ENCODE peak calls at places on chromosomes 5 and 9, in ten cellular contexts. One of them, this sample, is unnamed.

GRCh38 chr9:112037281-112038016 is 137.6 kb downstream of the SUSD1 start:
- DNase-seq in fibroblast of lung: peak
- DNase-seq in heart right ventricle: no peak
- DNase-seq in AG04450: peak
- DNase-seq in CD4-positive, alpha-beta T cell: peak
- DNase-seq in uterus: no peak
- DNase-seq in fibroblast of pulmonary artery: peak
- DNase-seq in HL-60: peak
- DNase-seq in GM12865: peak
- DNase-seq in astrocyte of the cerebellum: no peak
- DNase-seq in this sample: no peak

GRCh38 chr9:123586140-123586735 is 230.2 kb downstream of the CRB2 start:
- DNase-seq in fibroblast of lung: no peak
- DNase-seq in heart right ventricle: no peak
- DNase-seq in AG04450: no peak
- DNase-seq in CD4-positive, alpha-beta T cell: no peak
- DNase-seq in uterus: no peak
- DNase-seq in fibroblast of pulmonary artery: no peak
- DNase-seq in HL-60: no peak
- DNase-seq in GM12865: no peak
- DNase-seq in astrocyte of the cerebellum: no peak
- DNase-seq in this sample: no peak

GRCh38 chr9:18390393-18390792 is 83.6 kb upstream of the ADAMTSL1 start:
- DNase-seq in fibroblast of lung: no peak
- DNase-seq in heart right ventricle: no peak
- DNase-seq in AG04450: peak
- DNase-seq in CD4-positive, alpha-beta T cell: no peak
- DNase-seq in uterus: no peak
- DNase-seq in fibroblast of pulmonary artery: peak
- DNase-seq in HL-60: no peak
- DNase-seq in GM12865: no peak
- DNase-seq in astrocyte of the cerebellum: peak
- DNase-seq in this sample: no peak

GRCh38 chr5:23112237-23112636 is 259.1 kb upstream of the CDH12 start:
- DNase-seq in fibroblast of lung: no peak
- DNase-seq in heart right ventricle: no peak
- DNase-seq in AG04450: no peak
- DNase-seq in CD4-positive, alpha-beta T cell: no peak
- DNase-seq in uterus: no peak
- DNase-seq in fibroblast of pulmonary artery: no peak
- DNase-seq in HL-60: no peak
- DNase-seq in GM12865: no peak
- DNase-seq in astrocyte of the cerebellum: no peak
- DNase-seq in this sample: no peak

GRCh38 chr5:72558383-72558782 is 51.2 kb upstream of the ZNF366 start:
- DNase-seq in fibroblast of lung: no peak
- DNase-seq in heart right ventricle: no peak
- DNase-seq in AG04450: no peak
- DNase-seq in CD4-positive, alpha-beta T cell: no peak
- DNase-seq in uterus: no peak
- DNase-seq in fibroblast of pulmonary artery: peak
- DNase-seq in HL-60: no peak
- DNase-seq in GM12865: no peak
- DNase-seq in astrocyte of the cerebellum: no peak
- DNase-seq in this sample: no peak

GRCh38 chr5:127186657-127187056 is 103.9 kb upstream of the MEGF10 start:
- DNase-seq in fibroblast of lung: peak
- DNase-seq in heart right ventricle: no peak
- DNase-seq in AG04450: no peak
- DNase-seq in CD4-positive, alpha-beta T cell: no peak
- DNase-seq in uterus: no peak
- DNase-seq in fibroblast of pulmonary artery: no peak
- DNase-seq in HL-60: no peak
- DNase-seq in GM12865: no peak
- DNase-seq in astrocyte of the cerebellum: no peak
- DNase-seq in this sample: no peak

GRCh38 chr5:12730354-12730753 is 826.1 kb upstream of the CTNND2 start:
- DNase-seq in fibroblast of lung: no peak
- DNase-seq in heart right ventricle: no peak
- DNase-seq in AG04450: no peak
- DNase-seq in CD4-positive, alpha-beta T cell: no peak
- DNase-seq in uterus: no peak
- DNase-seq in fibroblast of pulmonary artery: no peak
- DNase-seq in HL-60: no peak
- DNase-seq in GM12865: no peak
- DNase-seq in astrocyte of the cerebellum: no peak
- DNase-seq in this sample: no peak

GRCh38 chr5:37495210-37495609 is 116.1 kb downstream of the WDR70 start:
- DNase-seq in fibroblast of lung: peak
- DNase-seq in heart right ventricle: no peak
- DNase-seq in AG04450: no peak
- DNase-seq in CD4-positive, alpha-beta T cell: no peak
- DNase-seq in uterus: no peak
- DNase-seq in fibroblast of pulmonary artery: peak
- DNase-seq in HL-60: no peak
- DNase-seq in GM12865: no peak
- DNase-seq in astrocyte of the cerebellum: no peak
- DNase-seq in this sample: no peak

GRCh38 chr5:43702815-43703214 is 99.8 kb downstream of the NNT start:
- DNase-seq in fibroblast of lung: peak
- DNase-seq in heart right ventricle: no peak
- DNase-seq in AG04450: no peak
- DNase-seq in CD4-positive, alpha-beta T cell: no peak
- DNase-seq in uterus: no peak
- DNase-seq in fibroblast of pulmonary artery: peak
- DNase-seq in HL-60: no peak
- DNase-seq in GM12865: no peak
- DNase-seq in astrocyte of the cerebellum: peak
- DNase-seq in this sample: no peak

GRCh38 chr9:19162026-19162366 is 34.7 kb upstream of the PLIN2 start:
- DNase-seq in fibroblast of lung: no peak
- DNase-seq in heart right ventricle: no peak
- DNase-seq in AG04450: no peak
- DNase-seq in CD4-positive, alpha-beta T cell: no peak
- DNase-seq in uterus: no peak
- DNase-seq in fibroblast of pulmonary artery: no peak
- DNase-seq in HL-60: no peak
- DNase-seq in GM12865: no peak
- DNase-seq in astrocyte of the cerebellum: no peak
- DNase-seq in this sample: no peak

GRCh38 chr5:135457424-135458071 is 5.4 kb upstream of the TIFAB start:
- DNase-seq in fibroblast of lung: peak
- DNase-seq in heart right ventricle: peak
- DNase-seq in AG04450: no peak
- DNase-seq in CD4-positive, alpha-beta T cell: peak
- DNase-seq in uterus: peak
- DNase-seq in fibroblast of pulmonary artery: peak
- DNase-seq in HL-60: no peak
- DNase-seq in GM12865: peak
- DNase-seq in astrocyte of the cerebellum: no peak
- DNase-seq in this sample: peak

DNA sequence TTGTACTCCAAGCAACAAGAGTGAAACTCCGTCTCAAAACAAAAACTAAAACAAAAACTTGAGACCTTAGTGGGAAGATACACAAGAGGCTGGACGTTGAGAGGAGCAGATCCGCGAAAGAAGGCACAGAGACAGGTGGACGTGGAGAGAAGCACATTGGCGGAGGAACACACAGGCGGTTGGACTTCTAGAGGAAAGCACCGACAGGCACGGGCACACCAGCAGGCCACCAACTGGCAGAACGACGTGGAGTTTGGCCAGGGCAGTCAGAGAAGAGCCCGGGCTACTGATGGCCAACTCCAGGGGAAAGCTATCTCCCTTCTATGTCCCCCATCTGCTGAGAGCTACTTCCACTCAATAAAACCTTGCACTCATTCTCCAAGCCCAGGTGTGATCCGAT is 482.7 kb downstream of the GABRG2 start:
- DNase-seq in fibroblast of lung: no peak
- DNase-seq in heart right ventricle: no peak
- DNase-seq in AG04450: no peak
- DNase-seq in CD4-positive, alpha-beta T cell: no peak
- DNase-seq in uterus: no peak
- DNase-seq in fibroblast of pulmonary artery: no peak
- DNase-seq in HL-60: no peak
- DNase-seq in GM12865: no peak
- DNase-seq in astrocyte of the cerebellum: no peak
- DNase-seq in this sample: no peak
- TF ChIP-seq CTCF in fibroblast of lung: no peak
- TF ChIP-seq CTCF in heart right ventricle: no peak
- TF ChIP-seq CTCF in AG04450: no peak
- TF ChIP-seq CTCF in CD4-positive, alpha-beta T cell: no peak
- TF ChIP-seq CTCF in uterus: no peak
- TF ChIP-seq CTCF in fibroblast of pulmonary artery: no peak
- TF ChIP-seq CTCF in HL-60: no peak
- TF ChIP-seq CTCF in GM12865: no peak
- TF ChIP-seq CTCF in astrocyte of the cerebellum: no peak
- TF ChIP-seq CTCF in this sample: no peak

DNA sequence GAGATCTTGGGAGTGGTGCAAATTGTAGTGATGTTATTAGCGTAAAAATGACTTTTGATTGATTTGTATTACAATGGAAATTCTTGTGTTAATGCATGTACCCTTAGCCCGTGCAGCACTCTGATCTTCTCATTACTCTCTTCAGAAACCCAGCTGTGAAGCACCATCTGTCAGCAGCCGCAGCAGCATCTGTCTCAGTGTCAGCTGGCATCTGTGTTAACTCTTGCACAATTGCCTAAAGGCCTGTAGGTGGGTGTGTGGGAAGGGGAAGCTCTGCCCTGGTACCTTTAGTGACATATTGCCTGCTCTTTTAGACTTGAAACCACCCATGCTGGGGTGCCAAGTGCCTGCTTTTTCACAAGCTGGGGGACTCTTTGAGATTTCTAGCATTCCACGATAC is 101.3 kb downstream of the FBXL7 start:
- DNase-seq in fibroblast of lung: peak
- DNase-seq in heart right ventricle: no peak
- DNase-seq in AG04450: no peak
- DNase-seq in CD4-positive, alpha-beta T cell: no peak
- DNase-seq in uterus: no peak
- DNase-seq in fibroblast of pulmonary artery: no peak
- DNase-seq in HL-60: no peak
- DNase-seq in GM12865: no peak
- DNase-seq in astrocyte of the cerebellum: no peak
- DNase-seq in this sample: no peak
- TF ChIP-seq CTCF in fibroblast of lung: no peak
- TF ChIP-seq CTCF in heart right ventricle: no peak
- TF ChIP-seq CTCF in AG04450: no peak
- TF ChIP-seq CTCF in CD4-positive, alpha-beta T cell: no peak
- TF ChIP-seq CTCF in uterus: no peak
- TF ChIP-seq CTCF in fibroblast of pulmonary artery: no peak
- TF ChIP-seq CTCF in HL-60: no peak
- TF ChIP-seq CTCF in GM12865: no peak
- TF ChIP-seq CTCF in astrocyte of the cerebellum: no peak
- TF ChIP-seq CTCF in this sample: no peak

GRCh38 chr5:55413644-55414043 is 105.9 kb downstream of the MTREX start:
- DNase-seq in fibroblast of lung: no peak
- DNase-seq in heart right ventricle: no peak
- DNase-seq in AG04450: no peak
- DNase-seq in CD4-positive, alpha-beta T cell: no peak
- DNase-seq in uterus: no peak
- DNase-seq in fibroblast of pulmonary artery: no peak
- DNase-seq in HL-60: no peak
- DNase-seq in GM12865: no peak
- DNase-seq in astrocyte of the cerebellum: no peak
- DNase-seq in this sample: no peak
- TF ChIP-seq CTCF in fibroblast of lung: no peak
- TF ChIP-seq CTCF in heart right ventricle: no peak
- TF ChIP-seq CTCF in AG04450: no peak
- TF ChIP-seq CTCF in CD4-positive, alpha-beta T cell: no peak
- TF ChIP-seq CTCF in uterus: no peak
- TF ChIP-seq CTCF in fibroblast of pulmonary artery: no peak
- TF ChIP-seq CTCF in HL-60: no peak
- TF ChIP-seq CTCF in GM12865: no peak
- TF ChIP-seq CTCF in astrocyte of the cerebellum: no peak
- TF ChIP-seq CTCF in this sample: no peak

GRCh38 chr9:97386733-97387503 is 25.0 kb upstream of the TDRD7 start:
- DNase-seq in fibroblast of lung: peak
- DNase-seq in heart right ventricle: peak
- DNase-seq in AG04450: peak
- DNase-seq in CD4-positive, alpha-beta T cell: peak
- DNase-seq in uterus: peak
- DNase-seq in fibroblast of pulmonary artery: peak
- DNase-seq in HL-60: peak
- DNase-seq in GM12865: peak
- DNase-seq in astrocyte of the cerebellum: peak
- DNase-seq in this sample: peak

GRCh38 chr9:97382099-97382718 is 29.7 kb upstream of the TDRD7 start:
- DNase-seq in fibroblast of lung: no peak
- DNase-seq in heart right ventricle: no peak
- DNase-seq in AG04450: no peak
- DNase-seq in CD4-positive, alpha-beta T cell: no peak
- DNase-seq in uterus: no peak
- DNase-seq in fibroblast of pulmonary artery: no peak
- DNase-seq in HL-60: no peak
- DNase-seq in GM12865: no peak
- DNase-seq in astrocyte of the cerebellum: no peak
- DNase-seq in this sample: no peak

GRCh38 chr9:97385626-97386264 is 26.2 kb upstream of the TDRD7 start:
- DNase-seq in fibroblast of lung: no peak
- DNase-seq in heart right ventricle: no peak
- DNase-seq in AG04450: no peak
- DNase-seq in CD4-positive, alpha-beta T cell: no peak
- DNase-seq in uterus: no peak
- DNase-seq in fibroblast of pulmonary artery: no peak
- DNase-seq in HL-60: no peak
- DNase-seq in GM12865: no peak
- DNase-seq in astrocyte of the cerebellum: no peak
- DNase-seq in this sample: no peak

GRCh38 chr9:97386265-97386633 is 25.6 kb upstream of the TDRD7 start:
- DNase-seq in fibroblast of lung: no peak
- DNase-seq in heart right ventricle: no peak
- DNase-seq in AG04450: no peak
- DNase-seq in CD4-positive, alpha-beta T cell: no peak
- DNase-seq in uterus: no peak
- DNase-seq in fibroblast of pulmonary artery: no peak
- DNase-seq in HL-60: no peak
- DNase-seq in GM12865: no peak
- DNase-seq in astrocyte of the cerebellum: no peak
- DNase-seq in this sample: no peak

DNA sequence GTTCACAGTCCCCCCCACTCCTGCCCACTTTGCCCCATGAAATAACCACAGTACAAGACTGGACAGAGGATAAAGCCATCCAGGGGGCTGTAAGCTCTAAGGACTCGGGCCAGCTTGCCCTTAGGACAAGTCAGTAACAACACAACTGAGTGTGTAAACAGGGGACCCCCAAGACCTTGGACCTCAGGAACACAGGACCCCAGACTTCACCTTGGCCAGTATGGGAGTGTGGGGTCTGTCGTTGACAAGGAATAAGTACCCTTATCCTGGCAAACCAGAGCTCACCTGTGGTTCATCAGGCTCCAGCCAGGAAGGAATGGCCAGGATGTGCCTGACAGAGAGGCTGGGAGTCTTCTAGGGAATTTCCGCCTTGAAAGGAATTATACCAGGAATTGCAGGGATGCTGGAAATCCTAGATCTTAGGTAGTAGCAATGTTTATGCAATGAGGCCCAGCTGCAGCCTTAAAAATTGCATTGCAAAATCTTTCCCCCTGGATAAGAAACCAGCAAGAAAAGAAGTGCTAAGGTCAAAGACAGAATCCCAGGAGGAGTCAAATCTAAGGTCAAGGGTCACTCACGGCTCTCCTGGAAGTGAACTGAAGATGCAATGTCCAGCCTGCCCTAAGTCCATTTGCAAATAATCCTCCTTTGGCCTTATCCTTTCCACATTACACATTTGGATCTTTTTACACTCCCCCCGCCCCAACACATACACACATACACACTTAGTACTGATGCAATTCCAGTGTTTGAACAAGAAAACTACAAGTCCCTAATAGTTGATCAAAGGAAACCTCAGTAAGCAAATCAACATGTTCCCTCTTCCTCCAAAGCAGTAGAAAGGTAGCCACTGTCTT is 27.3 kb upstream of the TDRD7 start:
- DNase-seq in fibroblast of lung: no peak
- DNase-seq in heart right ventricle: no peak
- DNase-seq in AG04450: no peak
- DNase-seq in CD4-positive, alpha-beta T cell: no peak
- DNase-seq in uterus: no peak
- DNase-seq in fibroblast of pulmonary artery: no peak
- DNase-seq in HL-60: no peak
- DNase-seq in GM12865: no peak
- DNase-seq in astrocyte of the cerebellum: no peak
- DNase-seq in this sample: no peak
- TF ChIP-seq CTCF in fibroblast of lung: no peak
- TF ChIP-seq CTCF in heart right ventricle: no peak
- TF ChIP-seq CTCF in AG04450: no peak
- TF ChIP-seq CTCF in CD4-positive, alpha-beta T cell: no peak
- TF ChIP-seq CTCF in uterus: no peak
- TF ChIP-seq CTCF in fibroblast of pulmonary artery: no peak
- TF ChIP-seq CTCF in HL-60: no peak
- TF ChIP-seq CTCF in GM12865: no peak
- TF ChIP-seq CTCF in astrocyte of the cerebellum: no peak
- TF ChIP-seq CTCF in this sample: no peak